ENCODE peak calls at places on chromosomes 11 and 22, in eight cellular contexts. H, S, P, M, A, T, Q and F are unnamed samples.

GRCh38 chr11:134528453-134528852 is 116.4 kb upstream of the B3GAT1 start:
- DNase-seq in S (no peak), Q (no peak), P (no peak), H (no peak), M (no peak), A (peak; percentile 37), T (peak; percentile 55), F (no peak)

GRCh38 chr11:61052182-61052972 is 49.9 kb upstream of the CD5 start:
- DNase-seq in S (no peak), Q (no peak), H (no peak), A (no peak), P (no peak), T (no peak), M (no peak), F (no peak)

GRCh38 chr11:118916842-118917388 is 8.8 kb downstream of the BCL9L start:
- DNase-seq in S (peak; percentile 85), M (no peak), H (no peak), A (no peak), P (no peak), T (no peak), Q (no peak), F (peak; percentile 89)

GRCh38 chr11:13216019-13217006 is 61.3 kb upstream of the BMAL1 start:
- DNase-seq in M (no peak), A (peak; percentile 56), T (no peak), P (peak; percentile 91), H (peak; percentile 66), Q (no peak), S (no peak), F (peak; percentile 89)

GRCh38 chr22:50691521-50691920 is 18.9 kb downstream of the SHANK3 start:
- DNase-seq in M (no peak), H (peak; percentile 61), S (peak; percentile 1), A (peak; percentile 48), P (no peak), Q (no peak), T (no peak), F (no peak)

GRCh38 chr22:19266547-19267086 is 24.9 kb downstream of the CLTCL1 start:
- DNase-seq in T (no peak), P (no peak), S (no peak), Q (no peak), M (no peak), H (no peak), A (no peak), F (no peak)

GRCh38 chr22:45170001-45170466 is 6.3 kb downstream of the NUP50 start:
- DNase-seq in S (no peak), M (no peak), Q (no peak), P (no peak), H (no peak), A (no peak), T (no peak), F (peak; percentile 65)

GRCh38 chr11:65041206-65042035 is at the start of gene SAC3D1:
- DNase-seq in M (no peak), P (peak; percentile 55), A (no peak), Q (no peak), T (no peak), H (peak; percentile 78), S (no peak), F (peak; percentile 63)

GRCh38 chr11:27233654-27234042 is 129.4 kb downstream of the CCDC34 start:
- DNase-seq in H (no peak), T (no peak), S (no peak), A (no peak), Q (no peak), P (no peak), M (no peak), F (no peak)

GRCh38 chr11:57647960-57648776 is 1.5 kb downstream of the YPEL4 start:
- DNase-seq in P (no peak), A (peak; percentile 67), H (no peak), M (no peak), S (no peak), Q (no peak), T (no peak), F (no peak)

GRCh38 chr11:4090258-4090657 is 4.3 kb upstream of the RRM1 start:
- DNase-seq in T (no peak), S (no peak), P (no peak), A (no peak), H (no peak), M (no peak), Q (no peak), F (no peak)

GRCh38 chr22:40855104-40855959 is 1.1 kb downstream of the ST13 start:
- DNase-seq in Q (peak; percentile 28), P (no peak), H (no peak), A (no peak), M (no peak), S (peak; percentile 34), T (no peak), F (no peak)

GRCh38 chr11:22244986-22245592 is 52.2 kb downstream of the ANO5 start:
- DNase-seq in S (no peak), Q (no peak), T (no peak), M (no peak), P (peak; percentile 6), H (peak; percentile 36), A (no peak), F (peak; percentile 57)

GRCh38 chr11:109747839-109748238 is 325.8 kb downstream of the C11orf87 start:
- DNase-seq in H (no peak), M (no peak), A (no peak), P (no peak), T (no peak), S (no peak), Q (peak; percentile 17), F (no peak)

GRCh38 chr11:69010964-69011623 is 2.0 kb downstream of the MRGPRF start:
- DNase-seq in S (peak; percentile 88), T (no peak), Q (peak; percentile 69), P (no peak), A (peak; percentile 88), M (no peak), H (no peak), F (no peak)

GRCh38 chr11:86214710-86215109 is 29.8 kb upstream of the EED start:
- DNase-seq in A (no peak), S (no peak), T (no peak), P (no peak), Q (no peak), M (no peak), H (no peak), F (no peak)

GRCh38 chr22:37051629-37052385 is at the start of gene KCTD17:
- DNase-seq in T (no peak), P (peak; percentile 77), Q (peak; percentile 30), H (peak; percentile 64), A (peak; percentile 80), S (peak; percentile 71), M (no peak), F (peak; percentile 73)

GRCh38 chr11:26194871-26195270 is 137.1 kb upstream of the ANO3 start:
- DNase-seq in S (no peak), M (no peak), P (no peak), H (no peak), Q (no peak), T (no peak), A (no peak), F (no peak)

GRCh38 chr22:46068908-46069481 is 81.3 kb upstream of the PPARA start:
- DNase-seq in M (no peak), Q (no peak), T (peak; percentile 69), H (no peak), S (no peak), P (no peak), A (no peak), F (peak; percentile 61)

GRCh38 chr11:129295746-129296145 is 79.9 kb upstream of the BARX2 start:
- DNase-seq in T (no peak), H (no peak), M (no peak), P (no peak), S (no peak), A (no peak), Q (no peak), F (no peak)

GRCh38 chr11:373716-374551 is 4.6 kb downstream of the B4GALNT4 start:
- DNase-seq in P (no peak), T (no peak), M (no peak), H (no peak), S (no peak), A (no peak), Q (no peak), F (no peak)

GRCh38 chr11:117535201-117535869 is 207.7 kb downstream of the CEP164 start:
- DNase-seq in A (no peak), T (no peak), M (peak; percentile 94), Q (peak; percentile 42), P (no peak), S (peak; percentile 58), H (no peak), F (peak; percentile 74)

GRCh38 chr22:23388492-23389009 is 191.5 kb downstream of the IGLL1 start:
- DNase-seq in H (no peak), P (no peak), Q (no peak), A (no peak), T (no peak), M (no peak), S (no peak), F (no peak)

GRCh38 chr11:36009469-36009868 is 65.6 kb downstream of the LDLRAD3 start:
- DNase-seq in T (no peak), P (peak; percentile 14), A (no peak), H (peak; percentile 82), S (no peak), M (no peak), Q (no peak), F (no peak)
- H3K4me3 ChIP-seq in T (no peak overlapping the region), P (no peak overlapping the region), A (no peak overlapping the region), H (no peak overlapping the region), S (no peak overlapping the region), M (no peak overlapping the region), Q (no peak overlapping the region), F (no peak overlapping the region)

GRCh38 chr11:34438529-34439507 is at the start of gene CAT:
- DNase-seq in P (peak; percentile 94), S (peak; percentile 98), H (peak; percentile 99), M (peak; percentile 99), A (peak; percentile 98), Q (peak; percentile 98), T (peak; percentile 100), F (peak; percentile 99)
- TF ChIP-seq POLR2A in P (peak; percentile 83), S (peak; percentile 57), H (peak; percentile 67), M (peak; percentile 57), A (no peak), Q (peak; percentile 50), T (peak; percentile 69), F (peak; percentile 64)

DNA sequence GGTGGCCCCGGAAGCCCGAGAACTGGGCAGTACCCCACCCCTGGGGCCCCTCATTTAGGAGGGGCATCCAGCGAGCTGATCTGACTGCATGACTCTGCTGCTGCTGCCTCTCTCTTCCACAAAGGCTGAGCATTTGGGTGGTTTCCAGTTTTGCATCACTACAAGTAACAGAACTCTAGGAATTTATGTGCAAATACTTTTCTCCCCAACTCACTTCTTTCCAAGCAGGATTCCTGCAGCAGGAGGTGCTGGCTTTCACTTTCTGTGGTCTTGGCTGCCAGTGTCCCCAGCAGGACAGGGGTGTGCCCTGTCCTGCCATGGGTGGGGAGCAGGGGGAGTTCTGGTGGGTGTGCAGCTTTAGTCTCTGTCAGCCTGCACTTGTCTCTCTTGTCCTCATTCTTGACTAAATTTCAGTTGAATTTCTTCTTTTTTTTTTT is 21.2 kb downstream of the UPB1 start:
- DNase-seq in A (no peak), H (no peak), Q (peak; percentile 62), S (no peak), P (peak; percentile 21), T (no peak), M (no peak), F (no peak)
- H3K4me3 ChIP-seq in A (no peak overlapping the region), H (no peak overlapping the region), Q (no peak overlapping the region), S (no peak overlapping the region), P (no peak overlapping the region), T (no peak overlapping the region), M (no peak overlapping the region), F (no peak overlapping the region)

GRCh38 chr11:1887451-1888346 is 4.0 kb downstream of the PRR33 start:
- DNase-seq in M (no peak), Q (no peak), H (no peak), A (no peak), S (no peak), T (no peak), P (no peak), F (peak; percentile 14)
- TF ChIP-seq POLR2A in M (no peak), Q (no peak), H (no peak), A (no peak), S (no peak), T (no peak), P (no peak), F (no peak)

GRCh38 chr11:8063319-8063718 is 17.7 kb upstream of the TUB start:
- DNase-seq in H (no peak), T (no peak), A (no peak), M (no peak), Q (peak; percentile 61), P (no peak), S (peak; percentile 60), F (peak; percentile 47)
- H3K4me3 ChIP-seq in H (no peak overlapping the region), T (no peak overlapping the region), A (no peak overlapping the region), M (no peak overlapping the region), Q (no peak overlapping the region), P (no peak overlapping the region), S (no peak overlapping the region), F (no peak overlapping the region)